ENCODE peak calls at places on chromosomes 4 and X, in nine cellular contexts. X, S, Q, Z, F, Y, V, A and O are unnamed samples.

GRCh38 chr4:183716302-183716701 is 57.2 kb downstream of the TRAPPC11 start:
- DNase-seq in X (no peak), S (no peak), Q (no peak), Z (no peak), F (no peak), Y (no peak), V (no peak), A (no peak), O (no peak)

GRCh38 chr4:115145393-115146160 is 32.2 kb upstream of the NDST4 start:
- DNase-seq in X (no peak), S (no peak), Q (no peak), Z (no peak), F (no peak), Y (no peak), V (no peak), A (no peak), O (no peak)

GRCh38 chr4:153453455-153453854 is 12.7 kb upstream of the TMEM131L start:
- DNase-seq in X (no peak), S (no peak), Q (no peak), Z (no peak), F (no peak), Y (no peak), V (no peak), A (no peak), O (no peak)

GRCh38 chr4:31283689-31284088 is 563.5 kb downstream of the PCDH7 start:
- DNase-seq in X (no peak), S (no peak), Q (no peak), Z (no peak), F (no peak), Y (no peak), V (no peak), A (no peak), O (no peak)

GRCh38 chr4:68369474-68369805 is 19.6 kb upstream of the YTHDC1 start:
- DNase-seq in X (no peak), S (no peak), Q (peak; percentile 90), Z (no peak), F (no peak), Y (no peak), V (no peak), A (no peak), O (no peak)

GRCh38 chrX:136497556-136498048 is at the start of gene HTATSF1:
- DNase-seq in X (no peak), S (no peak), Q (no peak), Z (no peak), F (no peak), Y (peak; percentile 36), V (no peak), A (peak; percentile 20), O (no peak)

GRCh38 chr4:148166132-148166531 is 276.1 kb downstream of the NR3C2 start:
- DNase-seq in X (no peak), S (no peak), Q (no peak), Z (no peak), F (no peak), Y (no peak), V (no peak), A (no peak), O (no peak)

GRCh38 chr4:15907430-15907829 is 31.1 kb downstream of the FGFBP1 start:
- DNase-seq in X (no peak), S (no peak), Q (no peak), Z (no peak), F (no peak), Y (no peak), V (no peak), A (no peak), O (no peak)

GRCh38 chr4:80115368-80116181 is 42.5 kb upstream of the ANTXR2 start:
- DNase-seq in X (no peak), S (no peak), Q (no peak), Z (no peak), F (no peak), Y (no peak), V (no peak), A (no peak), O (no peak)

GRCh38 chr4:169621754-169622481 is 1.5 kb downstream of the CLCN3 start:
- DNase-seq in X (no peak), S (peak; percentile 90), Q (no peak), Z (no peak), F (peak; percentile 66), Y (no peak), V (no peak), A (peak; percentile 2), O (peak; percentile 43)

GRCh38 chr4:148881860-148882643 is 439.8 kb upstream of the NR3C2 start:
- DNase-seq in X (no peak), S (no peak), Q (no peak), Z (no peak), F (no peak), Y (no peak), V (no peak), A (no peak), O (no peak)

GRCh38 chrX:135528756-135529155 is 8.3 kb downstream of the INTS6L start:
- DNase-seq in X (no peak), S (no peak), Q (no peak), Z (no peak), F (no peak), Y (no peak), V (no peak), A (no peak), O (no peak)

GRCh38 chr4:157128395-157128794 is 52.4 kb downstream of the GLRB start:
- DNase-seq in X (no peak), S (peak; percentile 52), Q (no peak), Z (no peak), F (peak; percentile 61), Y (no peak), V (peak; percentile 14), A (no peak), O (peak; percentile 29)

GRCh38 chr4:55517526-55518229 is 29.0 kb downstream of the CLOCK start:
- DNase-seq in X (no peak), S (no peak), Q (no peak), Z (no peak), F (no peak), Y (no peak), V (no peak), A (no peak), O (no peak)

GRCh38 chr4:147581601-147582350 is 35.4 kb upstream of the TMEM184C start:
- DNase-seq in X (no peak), S (peak; percentile 91), Q (no peak), Z (no peak), F (peak; percentile 15), Y (no peak), V (peak; percentile 66), A (no peak), O (no peak)

GRCh38 chr4:182286936-182287335 is 43.7 kb downstream of the TENM3 start:
- DNase-seq in X (no peak), S (no peak), Q (no peak), Z (no peak), F (no peak), Y (no peak), V (no peak), A (no peak), O (no peak)

GRCh38 chrX:94937491-94937890 is 1263.5 kb downstream of the FAM133A start:
- DNase-seq in X (no peak), S (no peak), Q (no peak), Z (no peak), F (no peak), Y (no peak), V (no peak), A (no peak), O (no peak)

GRCh38 chr4:82473621-82474164 is 43.3 kb downstream of the ENOPH1 start:
- DNase-seq in X (no peak), S (no peak), Q (no peak), Z (no peak), F (no peak), Y (no peak), V (no peak), A (no peak), O (no peak)

DNA sequence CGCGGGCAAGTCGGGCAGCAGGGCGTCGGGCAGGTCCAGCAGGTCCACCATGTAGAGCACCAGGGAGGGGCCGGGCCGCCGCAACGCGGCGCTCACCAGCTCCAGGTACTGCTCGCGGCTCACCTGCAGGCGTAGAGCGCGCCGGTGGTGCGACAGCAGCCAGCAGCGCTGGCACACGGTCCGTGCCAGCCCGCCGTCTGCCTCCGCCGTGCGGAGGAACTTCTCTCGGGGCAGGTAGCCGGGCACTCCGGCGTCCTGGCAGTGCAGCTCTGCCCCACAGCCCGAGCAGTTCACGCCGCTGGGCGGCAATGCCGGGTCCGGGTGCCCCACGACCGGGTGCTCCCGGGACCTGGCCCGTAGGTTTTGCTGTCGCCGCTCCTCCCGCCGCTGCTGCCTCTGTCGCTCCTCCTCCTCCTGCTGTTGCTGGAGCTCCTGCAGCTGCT is 507 bp downstream of the NOA1 start:
- DNase-seq in X (no peak), S (no peak), Q (no peak), Z (no peak), F (no peak), Y (peak; percentile 68), V (no peak), A (peak; percentile 12), O (no peak)
- TF ChIP-seq CTCF in X (no peak), S (no peak), Q (no peak), Z (peak; percentile 15), F (peak; percentile 13), Y (no peak), V (no peak), A (no peak), O (peak; percentile 18)

GRCh38 chr4:84159767-84160166 is 339.3 kb downstream of the NKX6-1 start:
- DNase-seq in X (no peak), S (no peak), Q (no peak), Z (no peak), F (peak; percentile 24), Y (no peak), V (no peak), A (no peak), O (no peak)
- TF ChIP-seq CTCF in X (no peak), S (no peak), Q (peak; percentile 43), Z (no peak), F (peak; percentile 63), Y (no peak), V (peak; percentile 6), A (no peak), O (peak; percentile 24)

DNA sequence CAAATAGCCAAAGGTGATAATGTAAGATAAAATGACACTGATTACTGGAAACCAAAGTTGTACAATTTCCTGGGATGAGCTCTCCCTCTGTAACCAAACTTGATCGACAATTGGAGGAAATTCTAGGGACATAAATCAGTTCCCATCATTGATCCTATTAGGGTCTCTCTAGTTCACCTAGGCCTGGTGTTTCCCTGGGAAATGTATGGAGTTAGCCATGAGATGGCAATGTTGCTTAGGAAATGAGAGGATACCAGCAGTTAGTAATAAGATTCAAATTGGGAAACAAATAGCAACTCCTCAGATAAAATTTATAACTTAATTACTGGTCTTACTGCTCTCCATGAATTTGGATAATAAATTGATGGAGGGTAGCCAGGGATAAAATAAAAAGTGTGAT is 52.2 kb downstream of the SPATA18 start:
- DNase-seq in X (no peak), S (no peak), Q (no peak), Z (no peak), F (no peak), Y (no peak), V (no peak), A (no peak), O (no peak)
- TF ChIP-seq CTCF in X (no peak), S (peak; percentile 15), Q (no peak), Z (no peak), F (peak; percentile 42), Y (no peak), V (peak; percentile 50), A (peak; percentile 25), O (peak; percentile 15)

DNA sequence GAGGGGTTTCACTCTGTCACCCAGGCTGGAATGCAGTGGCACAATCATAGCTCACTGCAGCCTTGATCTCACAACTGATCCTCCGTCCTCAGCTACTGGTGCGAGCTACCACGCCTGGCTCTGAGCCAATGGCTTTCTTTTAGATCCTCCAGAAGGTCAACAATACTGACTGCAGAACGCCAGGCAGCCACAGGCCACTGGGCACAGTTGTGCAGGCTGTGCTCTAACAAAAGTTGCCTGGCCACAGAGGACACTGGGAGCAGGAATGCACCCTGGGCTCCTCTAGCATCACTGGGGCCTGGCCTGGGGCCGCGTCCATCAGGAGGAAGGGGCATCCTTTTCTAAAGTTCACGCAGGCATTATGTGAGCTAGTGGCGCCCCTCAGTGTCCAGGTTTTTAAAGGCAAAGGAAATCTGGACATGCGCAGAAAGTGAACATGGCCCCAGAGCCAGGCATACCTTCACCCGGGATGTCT is 14.9 kb upstream of the PORCN start:
- DNase-seq in X (no peak), S (peak; percentile 38), Q (no peak), Z (no peak), F (peak; percentile 62), Y (no peak), V (no peak), A (no peak), O (no peak)
- TF ChIP-seq CTCF in X (no peak), S (peak; percentile 52), Q (peak; percentile 29), Z (no peak), F (peak; percentile 59), Y (peak; percentile 11), V (peak; percentile 35), A (no peak), O (peak; percentile 37)